ENCODE peak calls at places on chromosomes 16 and 17, in eight cellular contexts. H is GM12864; P is WTC11; I is CD4-positive, alpha-beta T cell; W is NB4; Z is breast epithelium; R is astrocyte of the cerebellum; U is H9. V is an unnamed sample.

GRCh38 chr17:75476274-75476673 is 19.8 kb downstream of the TMEM94 start:
- DNase-seq in H (no peak), P (no peak), I (no peak), W (no peak), Z (no peak), R (no peak), U (no peak), V (no peak)

GRCh38 chr16:50879873-50880695 is 138.2 kb downstream of the CYLD start:
- DNase-seq in H (no peak), P (peak), I (no peak), W (peak), Z (no peak), R (no peak), U (peak), V (no peak)

GRCh38 chr16:4315185-4316102 is at the start of gene GLIS2:
- DNase-seq in H (no peak), P (peak), I (no peak), W (peak), Z (no peak), R (no peak), U (peak), V (peak)

GRCh38 chr17:41894791-41895331 is 23.9 kb downstream of the ACLY start:
- DNase-seq in H (no peak), P (no peak), I (no peak), W (no peak), Z (no peak), R (peak), U (no peak), V (no peak)

GRCh38 chr16:31141489-31142108 is 6.1 kb upstream of the PRSS8 start:
- DNase-seq in H (no peak), P (peak), I (no peak), W (no peak), Z (no peak), R (no peak), U (peak), V (no peak)

GRCh38 chr16:66441586-66442375 is 14.7 kb downstream of the BEAN1 start:
- DNase-seq in H (no peak), P (no peak), I (no peak), W (no peak), Z (no peak), R (peak), U (no peak), V (no peak)

GRCh38 chr17:35972066-35972465 is 9.2 kb downstream of the CCL16 start:
- DNase-seq in H (no peak), P (no peak), I (no peak), W (no peak), Z (no peak), R (no peak), U (no peak), V (no peak)

GRCh38 chr16:64440421-64440831 is 681.4 kb downstream of the CDH11 start:
- DNase-seq in H (no peak), P (no peak), I (no peak), W (no peak), Z (no peak), R (peak), U (no peak), V (no peak)

GRCh38 chr17:7834891-7835817 is 1.1 kb downstream of the KDM6B start:
- DNase-seq in H (peak), P (peak), I (peak), W (peak), Z (peak), R (peak), U (peak), V (peak)

GRCh38 chr17:77470800-77471733 is 330.3 kb downstream of the SEC14L1 start:
- DNase-seq in H (no peak), P (peak), I (no peak), W (peak), Z (no peak), R (no peak), U (peak), V (peak)

GRCh38 chr16:4384497-4384896 is 12.8 kb downstream of the VASN start:
- DNase-seq in H (no peak), P (no peak), I (no peak), W (peak), Z (no peak), R (no peak), U (no peak), V (no peak)

GRCh38 chr17:57994436-57994835 is 6.4 kb upstream of the VEZF1 start:
- DNase-seq in H (no peak), P (no peak), I (no peak), W (no peak), Z (no peak), R (no peak), U (no peak), V (no peak)

GRCh38 chr17:48477235-48477634 is 47.2 kb upstream of the SKAP1 start:
- DNase-seq in H (no peak), P (no peak), I (no peak), W (no peak), Z (no peak), R (no peak), U (no peak), V (no peak)

GRCh38 chr17:50103941-50104340 is 8.8 kb downstream of the PDK2 start:
- DNase-seq in H (no peak), P (no peak), I (no peak), W (no peak), Z (no peak), R (no peak), U (no peak), V (no peak)

GRCh38 chr16:23124315-23124714 is 24.9 kb downstream of the USP31 start:
- DNase-seq in H (no peak), P (no peak), I (no peak), W (no peak), Z (no peak), R (no peak), U (no peak), V (no peak)

GRCh38 chr17:66840061-66840460 is 5.1 kb downstream of the CACNG5 start:
- DNase-seq in H (no peak), P (no peak), I (no peak), W (no peak), Z (no peak), R (no peak), U (no peak), V (no peak)

GRCh38 chr17:66842505-66842904 is 7.6 kb downstream of the CACNG5 start:
- DNase-seq in H (no peak), P (no peak), I (no peak), W (no peak), Z (no peak), R (no peak), U (no peak), V (no peak)

GRCh38 chr17:66842959-66843358 is 8.0 kb downstream of the CACNG5 start:
- DNase-seq in H (no peak), P (no peak), I (no peak), W (no peak), Z (no peak), R (no peak), U (no peak), V (no peak)

GRCh38 chr17:66841744-66842143 is 6.8 kb downstream of the CACNG5 start:
- DNase-seq in H (no peak), P (no peak), I (no peak), W (no peak), Z (no peak), R (no peak), U (no peak), V (no peak)

GRCh38 chr17:66841328-66841727 is 6.4 kb downstream of the CACNG5 start:
- DNase-seq in H (no peak), P (no peak), I (no peak), W (no peak), Z (no peak), R (no peak), U (peak), V (no peak)
- TF ChIP-seq CTCF in H (no peak), P (no peak), I (no peak), W (no peak), Z (no peak), R (no peak), U (peak), V (no peak)

GRCh38 chr17:80991645-80992076 is at the start of gene CHMP6:
- DNase-seq in H (no peak), P (peak), I (peak), W (peak), Z (no peak), R (no peak), U (peak), V (peak)
- TF ChIP-seq CTCF in H (peak), P (no peak), I (no peak), W (no peak), Z (peak), R (no peak), U (no peak), V (no peak)

GRCh38 chr16:54140057-54140787 is 146.4 kb downstream of the IRX3 start:
- DNase-seq in H (no peak), P (no peak), I (no peak), W (peak), Z (no peak), R (no peak), U (no peak), V (no peak)
- TF ChIP-seq CTCF in H (no peak), P (no peak), I (no peak), W (peak), Z (no peak), R (no peak), U (peak), V (no peak)

GRCh38 chr16:86346034-86346433 is 164.3 kb upstream of the FOXF1 start:
- DNase-seq in H (no peak), P (no peak), I (no peak), W (no peak), Z (no peak), R (no peak), U (no peak), V (no peak)
- TF ChIP-seq CTCF in H (no peak), P (no peak), I (no peak), W (no peak), Z (no peak), R (no peak), U (no peak), V (no peak)

GRCh38 chr16:88503374-88503770 is 50.3 kb downstream of the ZFPM1 start:
- DNase-seq in H (no peak), P (no peak), I (no peak), W (no peak), Z (no peak), R (no peak), U (no peak), V (no peak)
- TF ChIP-seq CTCF in H (no peak), P (no peak), I (no peak), W (no peak), Z (no peak), R (no peak), U (no peak), V (no peak)